ENCODE peak calls at places on chromosomes 1 and 21, in eight cellular contexts. P, Z, S, L, B, F, C and U are unnamed samples.

GRCh38 chr1:48676376-48676775 is 100.3 kb downstream of the BEND5 start:
- DNase-seq in C (no peak), F (no peak), S (no peak), L (no peak), P (no peak), B (no peak), Z (no peak), U (no peak)

GRCh38 chr1:97870574-97870973 is 50.3 kb downstream of the DPYD start:
- DNase-seq in Z (no peak), L (no peak), B (no peak), P (no peak), F (no peak), C (no peak), S (no peak), U (no peak)

GRCh38 chr1:26126321-26127084 is 14.9 kb downstream of the PDIK1L start:
- DNase-seq in L (peak), P (no peak), S (no peak), F (peak), C (no peak), B (peak), Z (no peak), U (no peak)

GRCh38 chr1:179586107-179586823 is 5.4 kb upstream of the TDRD5 start:
- DNase-seq in P (no peak), L (peak), B (peak), Z (no peak), F (no peak), C (peak), S (no peak), U (no peak)

GRCh38 chr1:16088351-16088911 is 15.0 kb upstream of the FAM131C start:
- DNase-seq in L (peak), P (no peak), Z (no peak), C (no peak), B (no peak), F (no peak), S (no peak), U (no peak)

GRCh38 chr1:71565267-71565666 is 484.4 kb upstream of the ZRANB2 start:
- DNase-seq in B (no peak), Z (no peak), P (no peak), L (no peak), C (no peak), S (peak), F (no peak), U (no peak)

GRCh38 chr1:31600641-31601040 is 16.8 kb upstream of the HCRTR1 start:
- DNase-seq in S (no peak), C (no peak), L (no peak), F (no peak), P (no peak), Z (no peak), B (no peak), U (no peak)

GRCh38 chr1:230057681-230058565 is 9.1 kb upstream of the GALNT2 start:
- DNase-seq in C (no peak), F (no peak), B (no peak), Z (no peak), L (no peak), S (no peak), P (no peak), U (no peak)

GRCh38 chr21:21238882-21239400 is 240.7 kb downstream of the NCAM2 start:
- DNase-seq in B (no peak), L (no peak), C (no peak), F (no peak), Z (no peak), P (no peak), S (no peak), U (no peak)

GRCh38 chr21:32364387-32364786 is 28.4 kb downstream of the URB1 start:
- DNase-seq in Z (no peak), S (no peak), L (no peak), B (peak), F (no peak), C (no peak), P (no peak), U (no peak)